ENCODE peak calls at places on chromosome 14, in ten cellular contexts. L is A549, D is dorsolateral prefrontal cortex, X is AG10803, G is HepG2, A is GM23338, T is HFF-Myc, B is brain microvascular endothelial cell, U is GM12865, Y is Caco-2. H is an unnamed sample.
A peak's percentile ranks its signal among the peaks of the same experiment; 100 is the strongest.

GRCh38 chr14:53027562-53027961 is 76.7 kb upstream of the FERMT2 start:
- DNase-seq in L (no peak), D (no peak), X (no peak), G (no peak), A (no peak), T (no peak), B (no peak), U (no peak), Y (no peak), H (no peak)

GRCh38 chr14:79809849-79810612 is 401.3 kb downstream of the DIO2 start:
- DNase-seq in L (peak; percentile 55), D (no peak), X (no peak), G (no peak), A (peak; percentile 27), T (no peak), B (peak; percentile 45), U (peak; percentile 15), Y (peak; percentile 33), H (peak; percentile 30)

GRCh38 chr14:93317836-93318807 is 14.7 kb downstream of the BTBD7 start:
- DNase-seq in L (peak; percentile 82), D (no peak), X (peak; percentile 11), G (no peak), A (no peak), T (no peak), B (peak; percentile 71), U (no peak), Y (no peak), H (peak; percentile 25)

GRCh38 chr14:53265025-53265424 is 111.9 kb upstream of the DDHD1 start:
- DNase-seq in L (peak; percentile 7), D (no peak), X (no peak), G (no peak), A (peak; percentile 31), T (no peak), B (no peak), U (no peak), Y (peak; percentile 12), H (no peak)

GRCh38 chr14:100056964-100057817 is 8.0 kb upstream of the EVL start:
- DNase-seq in L (peak; percentile 23), D (no peak), X (peak; percentile 28), G (no peak), A (peak; percentile 46), T (no peak), B (peak; percentile 35), U (peak; percentile 69), Y (peak; percentile 15), H (no peak)

GRCh38 chr14:95953111-95953724 is 76.6 kb downstream of the TUNAR start:
- DNase-seq in L (no peak), D (no peak), X (no peak), G (no peak), A (peak; percentile 86), T (peak; percentile 1), B (peak; percentile 0), U (no peak), Y (peak; percentile 28), H (no peak)

GRCh38 chr14:21846227-21846885 is 172.7 kb upstream of the OR4E1 start:
- DNase-seq in L (peak; percentile 39), D (peak; percentile 41), X (no peak), G (peak; percentile 34), A (peak; percentile 77), T (no peak), B (peak; percentile 25), U (peak; percentile 33), Y (peak; percentile 66), H (peak; percentile 66)

GRCh38 chr14:101178184-101179072 is 274.9 kb upstream of the RTL1 start:
- DNase-seq in L (no peak), D (no peak), X (no peak), G (no peak), A (no peak), T (no peak), B (no peak), U (no peak), Y (no peak), H (no peak)

GRCh38 chr14:85038526-85038925 is 491.4 kb upstream of the FLRT2 start:
- DNase-seq in L (no peak), D (no peak), X (peak; percentile 18), G (no peak), A (no peak), T (no peak), B (no peak), U (no peak), Y (no peak), H (no peak)

GRCh38 chr14:89139404-89140247 is 277.4 kb downstream of the FOXN3 start:
- DNase-seq in L (no peak), D (no peak), X (no peak), G (peak; percentile 77), A (peak; percentile 76), T (no peak), B (no peak), U (no peak), Y (no peak), H (no peak)

GRCh38 chr14:55628426-55628825 is 48.4 kb downstream of the KTN1 start:
- DNase-seq in L (no peak), D (no peak), X (no peak), G (no peak), A (no peak), T (no peak), B (no peak), U (no peak), Y (no peak), H (no peak)

GRCh38 chr14:37655418-37655817 is 60.0 kb downstream of the TTC6 start:
- DNase-seq in L (peak; percentile 25), D (no peak), X (no peak), G (peak; percentile 29), A (no peak), T (no peak), B (peak; percentile 26), U (no peak), Y (no peak), H (no peak)

GRCh38 chr14:60327447-60328331 is 78.7 kb downstream of the PPM1A start:
- DNase-seq in L (peak; percentile 14), D (peak; percentile 44), X (peak; percentile 4), G (no peak), A (peak; percentile 69), T (no peak), B (peak; percentile 17), U (peak; percentile 82), Y (peak; percentile 32), H (peak; percentile 57)

DNA sequence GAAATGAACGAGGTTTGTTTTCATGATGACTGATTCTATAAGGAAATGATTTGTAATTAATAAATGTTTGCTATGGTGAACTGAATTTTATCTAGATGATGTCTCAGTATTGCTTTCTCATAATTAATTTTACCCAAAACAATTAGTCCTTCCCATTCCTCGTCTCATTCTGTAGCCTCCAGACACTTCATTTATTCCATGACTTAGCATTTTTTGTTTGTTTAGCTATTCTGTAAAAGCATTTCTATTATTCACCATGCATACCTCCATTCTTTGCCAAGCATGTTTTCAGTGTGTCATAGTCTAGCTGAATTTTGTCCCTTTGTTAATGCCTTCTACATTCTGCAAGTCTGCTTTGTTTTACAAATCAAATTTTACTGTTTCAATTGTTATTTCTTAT is 137.4 kb upstream of the RPL10L start:
- DNase-seq in L (peak; percentile 1), D (no peak), X (no peak), G (no peak), A (no peak), T (no peak), B (no peak), U (no peak), Y (no peak), H (no peak)
- TF ChIP-seq CTCF in L (no peak), D (no peak), X (no peak), G (no peak), A (no peak), T (no peak), B (no peak), U (no peak), Y (no peak), H (no peak)

DNA sequence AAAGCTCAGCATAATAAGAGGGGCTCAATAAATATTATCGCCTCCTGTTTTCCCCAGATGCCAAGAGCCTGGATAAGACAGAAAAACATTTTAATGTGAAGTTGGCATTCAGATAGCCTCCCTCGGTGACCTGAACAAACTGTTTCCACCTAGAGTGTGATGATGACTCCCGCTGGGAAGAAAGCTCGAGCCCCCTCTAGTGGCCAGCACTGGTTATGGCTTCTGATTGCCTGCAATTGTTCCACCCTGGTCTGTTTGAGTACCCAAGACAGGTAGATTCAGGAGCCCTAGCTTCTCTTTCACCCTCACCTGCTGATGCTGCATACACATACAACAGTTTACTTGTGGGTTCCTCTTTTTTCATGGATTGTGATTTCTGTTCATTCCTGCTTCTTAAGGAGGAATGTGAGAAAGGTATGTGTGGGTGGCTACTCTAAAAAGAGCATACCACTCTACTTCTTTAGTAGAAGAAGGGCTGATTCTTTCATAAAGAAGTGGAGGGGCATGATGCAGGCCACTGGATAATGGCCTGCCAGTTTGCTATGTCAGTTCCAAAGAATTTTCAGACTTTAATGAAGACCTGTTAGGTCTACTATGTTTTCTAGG is 6.4 kb downstream of the ERG28 start:
- DNase-seq in L (peak; percentile 66), D (peak; percentile 89), X (peak; percentile 43), G (peak; percentile 60), A (peak; percentile 80), T (peak; percentile 32), B (peak; percentile 70), U (peak; percentile 79), Y (peak; percentile 86), H (peak; percentile 82)
- TF ChIP-seq CTCF in L (peak; percentile 94), D (peak; percentile 99), X (peak; percentile 99), G (peak; percentile 93), A (peak; percentile 95), T (peak; percentile 99), B (peak; percentile 97), U (peak; percentile 97), Y (peak; percentile 95), H (peak; percentile 74)

GRCh38 chr14:103100281-103101121 is 6.0 kb downstream of the EXOC3L4 start:
- DNase-seq in L (no peak), D (no peak), X (no peak), G (peak; percentile 95), A (no peak), T (no peak), B (no peak), U (peak; percentile 74), Y (no peak), H (no peak)

GRCh38 chr14:103099733-103100280 is 5.3 kb downstream of the EXOC3L4 start:
- DNase-seq in L (no peak), D (no peak), X (no peak), G (no peak), A (no peak), T (no peak), B (no peak), U (no peak), Y (no peak), H (no peak)

GRCh38 chr14:103097994-103098957 is 3.8 kb downstream of the EXOC3L4 start:
- DNase-seq in L (no peak), D (no peak), X (no peak), G (no peak), A (no peak), T (no peak), B (no peak), U (no peak), Y (no peak), H (no peak)

GRCh38 chr14:103097244-103097993 is 2.9 kb downstream of the EXOC3L4 start:
- DNase-seq in L (no peak), D (no peak), X (no peak), G (no peak), A (no peak), T (no peak), B (no peak), U (no peak), Y (no peak), H (no peak)

GRCh38 chr14:103099081-103099732 is 4.7 kb downstream of the EXOC3L4 start:
- DNase-seq in L (peak; percentile 75), D (no peak), X (no peak), G (peak; percentile 97), A (no peak), T (no peak), B (no peak), U (no peak), Y (peak; percentile 77), H (no peak)
- TF ChIP-seq CTCF in L (no peak), D (no peak), X (no peak), G (peak; percentile 44), A (no peak), T (no peak), B (no peak), U (no peak), Y (no peak), H (no peak)

GRCh38 chr14:76698631-76699030 is 62.6 kb upstream of the VASH1 start:
- DNase-seq in L (no peak), D (no peak), X (no peak), G (no peak), A (no peak), T (no peak), B (no peak), U (no peak), Y (no peak), H (no peak)
- TF ChIP-seq CTCF in L (no peak), D (no peak), X (no peak), G (no peak), A (no peak), T (no peak), B (no peak), U (no peak), Y (no peak), H (no peak)